ENCODE peak calls at places on chromosome 15, in six cellular contexts. E is HCT116, P is NB4, V is HFF-Myc, R is spleen, S is heart right ventricle. M is an unnamed sample.

GRCh38 chr15:85071061-85071460 is 89.4 kb downstream of the PDE8A start:
- DNase-seq in E (no peak), P (no peak), V (no peak), R (no peak), S (no peak), M (no peak)

GRCh38 chr15:45871121-45871855 is 236.5 kb downstream of the SQOR start:
- DNase-seq in E (no peak), P (no peak), V (no peak), R (no peak), S (no peak), M (peak)

GRCh38 chr15:67134577-67135492 is 69.4 kb downstream of the SMAD3 start:
- DNase-seq in E (no peak), P (no peak), V (no peak), R (no peak), S (no peak), M (no peak)

GRCh38 chr15:64282701-64283100 is 73.3 kb downstream of the CSNK1G1 start:
- DNase-seq in E (no peak), P (peak), V (no peak), R (no peak), S (no peak), M (no peak)

GRCh38 chr15:72824781-72825180 is 41.2 kb upstream of the ADPGK start:
- DNase-seq in E (no peak), P (no peak), V (no peak), R (no peak), S (no peak), M (no peak)

GRCh38 chr15:78930577-78931388 is 14.1 kb downstream of the CTSH start:
- DNase-seq in E (peak), P (no peak), V (peak), R (peak), S (no peak), M (peak)

GRCh38 chr15:78937132-78937739 is 7.6 kb downstream of the CTSH start:
- DNase-seq in E (no peak), P (peak), V (no peak), R (peak), S (peak), M (no peak)

GRCh38 chr15:65551183-65551582 is 20.9 kb downstream of the HACD3 start:
- DNase-seq in E (no peak), P (no peak), V (no peak), R (no peak), S (no peak), M (no peak)

GRCh38 chr15:62777657-62778056 is 264.9 kb upstream of the TPM1 start:
- DNase-seq in E (no peak), P (no peak), V (no peak), R (no peak), S (no peak), M (peak)

GRCh38 chr15:25345943-25346342 is 92.9 kb downstream of the UBE3A start:
- DNase-seq in E (no peak), P (no peak), V (no peak), R (no peak), S (peak), M (no peak)

GRCh38 chr15:35507932-35508638 is 37.9 kb downstream of the DPH6 start:
- DNase-seq in E (no peak), P (no peak), V (no peak), R (no peak), S (no peak), M (no peak)

GRCh38 chr15:71691700-71692417 is 118.5 kb upstream of the NR2E3 start:
- DNase-seq in E (no peak), P (no peak), V (peak), R (no peak), S (peak), M (no peak)

GRCh38 chr15:91522609-91523332 is 330.7 kb upstream of the SLCO3A1 start:
- DNase-seq in E (no peak), P (peak), V (no peak), R (no peak), S (peak), M (peak)

GRCh38 chr15:92098869-92099268 is 245.4 kb downstream of the SLCO3A1 start:
- DNase-seq in E (no peak), P (no peak), V (no peak), R (no peak), S (peak), M (no peak)

GRCh38 chr15:62512906-62513305 is 347.8 kb upstream of the C2CD4B start:
- DNase-seq in E (no peak), P (no peak), V (no peak), R (no peak), S (no peak), M (no peak)

GRCh38 chr15:66734961-66735908 is 33.2 kb downstream of the SMAD6 start:
- DNase-seq in E (no peak), P (no peak), V (no peak), R (no peak), S (no peak), M (peak)

GRCh38 chr15:73900129-73900712 is 26.0 kb upstream of the LOXL1 start:
- DNase-seq in E (no peak), P (no peak), V (no peak), R (no peak), S (no peak), M (peak)

GRCh38 chr15:77804210-77804609 is 171.5 kb upstream of the LINGO1 start:
- DNase-seq in E (no peak), P (no peak), V (no peak), R (no peak), S (peak), M (no peak)

GRCh38 chr15:73601449-73602425 is 31.5 kb downstream of the NPTN start:
- DNase-seq in E (no peak), P (peak), V (peak), R (no peak), S (peak), M (peak)

GRCh38 chr15:65330934-65331645 is 26.6 kb downstream of the RNU5B-1 start:
- DNase-seq in E (no peak), P (no peak), V (no peak), R (peak), S (no peak), M (no peak)

GRCh38 chr15:33737687-33738606 is 230.3 kb upstream of the CHRM5 start:
- DNase-seq in E (peak), P (peak), V (no peak), R (no peak), S (peak), M (peak)

GRCh38 chr15:60966746-60967145 is 262.4 kb downstream of the RORA start:
- DNase-seq in E (no peak), P (no peak), V (no peak), R (no peak), S (no peak), M (no peak)

GRCh38 chr15:41557673-41558399 is 1.2 kb upstream of the TYRO3 start:
- DNase-seq in E (peak), P (peak), V (no peak), R (peak), S (no peak), M (peak)

GRCh38 chr15:45122719-45123118 is 7.0 kb downstream of the DUOXA1 start:
- DNase-seq in E (no peak), P (no peak), V (no peak), R (no peak), S (no peak), M (no peak)

GRCh38 chr15:63288778-63289378 is 11.5 kb downstream of the APH1B start:
- DNase-seq in E (peak), P (peak), V (no peak), R (no peak), S (no peak), M (peak)

GRCh38 chr15:100869151-100869999 is 10.3 kb upstream of the ALDH1A3 start:
- DNase-seq in E (peak), P (peak), V (no peak), R (peak), S (no peak), M (peak)
- TF ChIP-seq CTCF in E (peak), P (peak), V (peak), R (no peak), S (no peak), M (peak)

GRCh38 chr15:70241561-70242320 is 144.0 kb upstream of the TLE3 start:
- DNase-seq in E (no peak), P (peak), V (no peak), R (peak), S (no peak), M (no peak)

GRCh38 chr15:70244978-70245542 is 147.3 kb upstream of the TLE3 start:
- DNase-seq in E (no peak), P (no peak), V (no peak), R (no peak), S (no peak), M (no peak)

GRCh38 chr15:70245932-70246622 is 148.4 kb upstream of the TLE3 start:
- DNase-seq in E (peak), P (peak), V (no peak), R (peak), S (no peak), M (peak)

GRCh38 chr15:70242962-70243685 is 145.4 kb upstream of the TLE3 start:
- DNase-seq in E (no peak), P (no peak), V (no peak), R (peak), S (no peak), M (no peak)

DNA sequence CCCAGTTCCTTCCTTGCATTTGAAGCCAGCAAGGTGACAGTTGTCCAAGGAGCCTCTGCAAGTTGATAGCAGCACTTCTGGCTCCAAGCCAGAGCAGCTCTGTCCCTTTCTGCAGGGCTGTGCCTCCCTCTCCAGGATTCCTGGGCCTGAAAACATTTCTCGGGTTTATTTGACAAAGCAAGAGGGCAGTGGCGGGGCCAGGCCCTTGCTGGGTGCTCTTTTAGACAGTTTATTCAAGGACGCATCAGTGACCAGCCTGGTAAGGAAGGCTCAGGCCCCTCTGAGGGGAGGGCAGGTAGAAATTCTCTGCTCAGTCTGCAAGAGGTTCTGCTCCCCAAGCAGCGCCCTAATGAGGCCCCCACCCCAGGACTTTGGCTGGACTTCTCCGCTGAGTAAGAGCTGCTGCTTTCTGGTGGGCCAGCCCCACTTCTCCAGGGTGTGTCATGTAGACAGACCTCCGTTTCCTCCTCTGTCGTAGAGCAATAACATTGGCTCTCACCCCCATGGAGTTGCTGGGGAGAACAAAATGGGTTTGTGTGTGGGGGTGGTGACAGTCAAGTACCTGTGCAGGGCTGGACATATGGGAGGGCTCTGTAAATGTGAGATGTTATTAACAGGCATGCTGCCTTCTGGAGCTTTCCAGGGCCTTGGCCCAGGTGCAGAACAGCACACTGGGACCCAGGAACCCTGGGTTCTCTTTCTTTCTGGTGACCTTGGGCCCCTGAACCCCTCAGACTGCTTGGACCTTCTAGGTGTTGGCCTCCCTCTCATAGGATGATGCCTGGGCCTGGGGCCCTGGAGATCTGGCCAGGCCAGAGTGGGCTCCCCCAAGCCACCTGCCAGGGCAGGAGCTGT is 146.2 kb upstream of the TLE3 start:
- DNase-seq in E (no peak), P (no peak), V (no peak), R (peak), S (no peak), M (no peak)
- TF ChIP-seq CTCF in E (no peak), P (no peak), V (no peak), R (no peak), S (no peak), M (no peak)

GRCh38 chr15:69854521-69855171 is 243.1 kb downstream of the TLE3 start:
- DNase-seq in E (no peak), P (no peak), V (no peak), R (peak), S (no peak), M (peak)
- TF ChIP-seq CTCF in E (no peak), P (no peak), V (no peak), R (no peak), S (no peak), M (no peak)

GRCh38 chr15:57865294-57865693 is 158.8 kb downstream of the POLR2M start:
- DNase-seq in E (no peak), P (peak), V (no peak), R (no peak), S (no peak), M (no peak)
- TF ChIP-seq CTCF in E (peak), P (peak), V (peak), R (peak), S (peak), M (peak)

DNA sequence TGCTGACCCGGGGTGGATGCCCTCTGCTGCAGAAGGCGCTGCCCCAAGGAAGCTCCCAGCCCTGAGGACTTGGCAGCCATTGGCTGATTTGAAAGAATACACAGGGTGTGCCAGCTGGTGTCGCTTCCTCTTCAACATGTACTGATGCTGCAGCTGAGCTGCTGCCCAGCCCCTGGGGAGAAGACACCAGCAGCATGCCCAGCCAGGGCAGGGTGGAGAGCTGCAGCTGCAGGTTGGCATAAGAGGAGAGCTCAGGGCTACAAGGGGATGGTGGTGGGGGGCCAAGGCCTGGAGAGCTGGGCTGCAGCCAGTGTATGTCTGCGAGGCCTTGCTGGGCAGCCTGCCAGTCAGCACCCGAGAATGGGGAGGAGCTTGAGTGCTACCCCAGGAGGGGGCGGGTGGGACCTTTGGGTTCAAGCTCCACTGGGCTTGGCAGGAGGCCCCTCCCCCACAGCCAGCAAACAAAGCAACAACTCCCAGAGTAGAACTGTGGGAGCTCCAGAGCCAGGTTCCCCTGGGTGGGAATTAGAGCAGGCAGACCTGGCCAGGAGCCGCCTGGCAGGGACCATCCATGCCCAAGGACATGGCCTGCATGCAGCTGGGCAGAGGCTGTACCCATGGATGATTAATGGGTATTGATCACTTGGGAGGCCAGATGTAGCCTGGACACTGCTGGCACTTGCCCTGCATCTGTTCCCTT is 9.2 kb upstream of the SEMA4B start:
- DNase-seq in E (peak), P (peak), V (no peak), R (peak), S (peak), M (peak)
- TF ChIP-seq CTCF in E (no peak), P (no peak), V (no peak), R (no peak), S (no peak), M (no peak)

GRCh38 chr15:101133751-101134261 is 118.0 kb downstream of the CHSY1 start:
- DNase-seq in E (no peak), P (no peak), V (no peak), R (peak), S (no peak), M (no peak)
- TF ChIP-seq CTCF in E (no peak), P (no peak), V (no peak), R (no peak), S (no peak), M (no peak)

GRCh38 chr15:75043509-75044257 is 20.3 kb downstream of the PPCDC start:
- DNase-seq in E (no peak), P (peak), V (peak), R (peak), S (peak), M (peak)
- TF ChIP-seq CTCF in E (no peak), P (peak), V (peak), R (no peak), S (peak), M (peak)

GRCh38 chr15:81151389-81151788 is 17.3 kb downstream of the CFAP161 start:
- DNase-seq in E (no peak), P (no peak), V (no peak), R (no peak), S (no peak), M (no peak)
- TF ChIP-seq CTCF in E (no peak), P (no peak), V (no peak), R (no peak), S (no peak), M (no peak)

GRCh38 chr15:42591238-42591936 is 16.0 kb downstream of the STARD9 start:
- DNase-seq in E (no peak), P (peak), V (no peak), R (no peak), S (no peak), M (peak)
- TF ChIP-seq CTCF in E (peak), P (peak), V (peak), R (peak), S (peak), M (peak)

M was measured in foreskin fibroblast.